ENCODE peak calls at places on chromosomes 7 and 10, in nine cellular contexts. One of them, this sample, is unnamed.

GRCh38 chr10:26488344-26488743 is 50.2 kb downstream of the APBB1IP start:
- DNase-seq in cardiac fibroblast: no peak
- DNase-seq in right lobe of liver: no peak
- DNase-seq in GM06990: no peak
- DNase-seq in kidney: no peak
- DNase-seq in GM12865: no peak
- DNase-seq in brain microvascular endothelial cell: no peak
- DNase-seq in mammary epithelial cell: no peak
- DNase-seq in WTC11: no peak
- DNase-seq in this sample: no peak

GRCh38 chr10:104069610-104070009 is 16.1 kb downstream of the COL17A1 start:
- DNase-seq in cardiac fibroblast: no peak
- DNase-seq in right lobe of liver: no peak
- DNase-seq in GM06990: no peak
- DNase-seq in kidney: no peak
- DNase-seq in GM12865: no peak
- DNase-seq in brain microvascular endothelial cell: no peak
- DNase-seq in mammary epithelial cell: no peak
- DNase-seq in WTC11: no peak
- DNase-seq in this sample: no peak

GRCh38 chr7:16914771-16915170 is 33.0 kb upstream of the AGR3 start:
- DNase-seq in cardiac fibroblast: no peak
- DNase-seq in right lobe of liver: no peak
- DNase-seq in GM06990: no peak
- DNase-seq in kidney: no peak
- DNase-seq in GM12865: no peak
- DNase-seq in brain microvascular endothelial cell: peak
- DNase-seq in mammary epithelial cell: peak
- DNase-seq in WTC11: no peak
- DNase-seq in this sample: no peak

GRCh38 chr7:139570119-139570518 is 46.6 kb downstream of the CLEC2L start:
- DNase-seq in cardiac fibroblast: no peak
- DNase-seq in right lobe of liver: no peak
- DNase-seq in GM06990: no peak
- DNase-seq in kidney: no peak
- DNase-seq in GM12865: no peak
- DNase-seq in brain microvascular endothelial cell: no peak
- DNase-seq in mammary epithelial cell: no peak
- DNase-seq in WTC11: no peak
- DNase-seq in this sample: no peak

GRCh38 chr10:22657566-22658190 is 56.7 kb downstream of the PIP4K2A start:
- DNase-seq in cardiac fibroblast: peak
- DNase-seq in right lobe of liver: no peak
- DNase-seq in GM06990: no peak
- DNase-seq in kidney: no peak
- DNase-seq in GM12865: peak
- DNase-seq in brain microvascular endothelial cell: peak
- DNase-seq in mammary epithelial cell: no peak
- DNase-seq in WTC11: no peak
- DNase-seq in this sample: no peak

GRCh38 chr10:131860806-131861440 is 39.9 kb upstream of the PPP2R2D start:
- DNase-seq in cardiac fibroblast: no peak
- DNase-seq in right lobe of liver: no peak
- DNase-seq in GM06990: no peak
- DNase-seq in kidney: peak
- DNase-seq in GM12865: no peak
- DNase-seq in brain microvascular endothelial cell: no peak
- DNase-seq in mammary epithelial cell: no peak
- DNase-seq in WTC11: peak
- DNase-seq in this sample: no peak

GRCh38 chr7:157996359-157997079 is 591.1 kb downstream of the PTPRN2 start:
- DNase-seq in cardiac fibroblast: no peak
- DNase-seq in right lobe of liver: no peak
- DNase-seq in GM06990: no peak
- DNase-seq in kidney: peak
- DNase-seq in GM12865: no peak
- DNase-seq in brain microvascular endothelial cell: no peak
- DNase-seq in mammary epithelial cell: no peak
- DNase-seq in WTC11: no peak
- DNase-seq in this sample: no peak

GRCh38 chr10:31730776-31731175 is 197.9 kb downstream of the ARHGAP12 start:
- DNase-seq in cardiac fibroblast: no peak
- DNase-seq in right lobe of liver: no peak
- DNase-seq in GM06990: no peak
- DNase-seq in kidney: no peak
- DNase-seq in GM12865: peak
- DNase-seq in brain microvascular endothelial cell: no peak
- DNase-seq in mammary epithelial cell: no peak
- DNase-seq in WTC11: no peak
- DNase-seq in this sample: no peak

GRCh38 chr10:1591045-1591444 is 146.3 kb downstream of the ADARB2 start:
- DNase-seq in cardiac fibroblast: no peak
- DNase-seq in right lobe of liver: no peak
- DNase-seq in GM06990: no peak
- DNase-seq in kidney: peak
- DNase-seq in GM12865: no peak
- DNase-seq in brain microvascular endothelial cell: no peak
- DNase-seq in mammary epithelial cell: no peak
- DNase-seq in WTC11: no peak
- DNase-seq in this sample: no peak

GRCh38 chr10:11880169-11881027 is 57.2 kb downstream of the PROSER2 start:
- DNase-seq in cardiac fibroblast: no peak
- DNase-seq in right lobe of liver: peak
- DNase-seq in GM06990: no peak
- DNase-seq in kidney: peak
- DNase-seq in GM12865: no peak
- DNase-seq in brain microvascular endothelial cell: no peak
- DNase-seq in mammary epithelial cell: no peak
- DNase-seq in WTC11: peak
- DNase-seq in this sample: no peak

GRCh38 chr10:73262105-73262730 is 9.8 kb upstream of the MRPS16 start:
- DNase-seq in cardiac fibroblast: peak
- DNase-seq in right lobe of liver: no peak
- DNase-seq in GM06990: no peak
- DNase-seq in kidney: no peak
- DNase-seq in GM12865: no peak
- DNase-seq in brain microvascular endothelial cell: peak
- DNase-seq in mammary epithelial cell: peak
- DNase-seq in WTC11: no peak
- DNase-seq in this sample: no peak

DNA sequence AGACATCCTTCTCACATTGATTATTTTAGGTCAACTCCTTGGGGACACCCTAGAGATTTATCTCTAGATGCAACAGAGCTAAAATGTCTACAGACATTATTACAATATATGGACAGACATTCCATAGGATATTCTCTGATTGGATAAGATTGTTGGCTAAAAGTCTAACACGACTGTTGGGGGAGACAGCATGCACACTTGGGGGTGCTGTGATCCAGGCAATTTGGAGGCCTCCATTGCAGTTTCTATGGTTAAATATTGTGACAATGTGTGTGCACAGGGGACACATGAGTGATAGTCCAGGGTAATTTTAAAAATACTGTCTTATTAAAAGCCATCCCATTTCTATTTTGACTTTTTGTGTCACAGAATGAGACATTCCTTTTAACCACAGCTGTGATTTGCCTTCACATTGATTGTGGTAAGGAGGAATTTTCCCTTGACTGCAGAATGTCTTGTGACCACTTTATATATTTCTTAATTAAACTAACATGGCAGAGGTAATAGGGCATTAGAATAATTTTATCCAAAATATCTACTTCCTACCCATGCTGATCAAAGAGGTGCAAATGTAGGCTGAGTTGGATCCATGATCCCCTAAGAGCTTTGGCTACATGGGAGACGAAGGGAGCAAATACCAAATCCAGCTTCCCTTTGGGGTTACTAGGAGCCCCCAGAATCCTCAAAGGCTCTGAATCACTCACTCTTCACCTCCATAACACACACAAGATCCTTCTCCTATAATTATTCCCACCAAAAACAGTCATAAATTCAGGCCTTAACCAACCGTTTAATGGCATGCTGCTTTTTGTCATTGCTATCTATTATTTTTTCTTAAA is 7.3 kb downstream of the TFPI2 start:
- DNase-seq in cardiac fibroblast: peak
- DNase-seq in right lobe of liver: no peak
- DNase-seq in GM06990: no peak
- DNase-seq in kidney: no peak
- DNase-seq in GM12865: no peak
- DNase-seq in brain microvascular endothelial cell: peak
- DNase-seq in mammary epithelial cell: no peak
- DNase-seq in WTC11: no peak
- DNase-seq in this sample: no peak
- TF ChIP-seq CTCF in cardiac fibroblast: no peak
- TF ChIP-seq CTCF in right lobe of liver: no peak
- TF ChIP-seq CTCF in GM06990: peak
- TF ChIP-seq CTCF in kidney: no peak
- TF ChIP-seq CTCF in GM12865: no peak
- TF ChIP-seq CTCF in brain microvascular endothelial cell: no peak
- TF ChIP-seq CTCF in mammary epithelial cell: no peak
- TF ChIP-seq CTCF in WTC11: no peak
- TF ChIP-seq CTCF in this sample: no peak

DNA sequence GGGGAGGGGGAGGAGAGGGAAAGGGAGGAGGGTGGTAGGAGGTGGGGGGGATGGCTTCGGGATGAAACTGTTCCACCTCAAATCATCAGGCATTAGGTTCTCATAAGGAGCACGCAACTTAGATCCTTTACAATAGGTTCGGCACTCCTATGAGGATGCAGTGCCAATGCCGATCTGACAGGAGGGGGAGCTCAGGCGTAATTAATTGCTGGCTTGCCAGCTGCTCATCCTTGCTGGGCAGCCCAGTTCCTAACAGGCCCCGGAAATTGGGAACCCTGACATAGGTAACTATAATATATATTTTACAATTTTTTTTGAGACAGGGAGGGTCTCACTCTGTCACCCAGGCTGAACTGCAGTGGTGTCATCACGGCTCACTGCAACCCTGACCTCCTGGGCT is 118.8 kb upstream of the SFMBT2 start:
- DNase-seq in cardiac fibroblast: peak
- DNase-seq in right lobe of liver: no peak
- DNase-seq in GM06990: no peak
- DNase-seq in kidney: peak
- DNase-seq in GM12865: no peak
- DNase-seq in brain microvascular endothelial cell: no peak
- DNase-seq in mammary epithelial cell: peak
- DNase-seq in WTC11: peak
- DNase-seq in this sample: no peak
- TF ChIP-seq CTCF in cardiac fibroblast: no peak
- TF ChIP-seq CTCF in right lobe of liver: no peak
- TF ChIP-seq CTCF in GM06990: no peak
- TF ChIP-seq CTCF in kidney: peak
- TF ChIP-seq CTCF in GM12865: no peak
- TF ChIP-seq CTCF in brain microvascular endothelial cell: peak
- TF ChIP-seq CTCF in mammary epithelial cell: peak
- TF ChIP-seq CTCF in WTC11: no peak
- TF ChIP-seq CTCF in this sample: peak

GRCh38 chr10:70683601-70684329 is 11.5 kb downstream of the ADAMTS14 start:
- DNase-seq in cardiac fibroblast: no peak
- DNase-seq in right lobe of liver: peak
- DNase-seq in GM06990: no peak
- DNase-seq in kidney: peak
- DNase-seq in GM12865: no peak
- DNase-seq in brain microvascular endothelial cell: no peak
- DNase-seq in mammary epithelial cell: no peak
- DNase-seq in WTC11: no peak
- DNase-seq in this sample: no peak

GRCh38 chr10:70684374-70684773 is 12.1 kb downstream of the ADAMTS14 start:
- DNase-seq in cardiac fibroblast: no peak
- DNase-seq in right lobe of liver: no peak
- DNase-seq in GM06990: no peak
- DNase-seq in kidney: no peak
- DNase-seq in GM12865: no peak
- DNase-seq in brain microvascular endothelial cell: no peak
- DNase-seq in mammary epithelial cell: no peak
- DNase-seq in WTC11: no peak
- DNase-seq in this sample: no peak

GRCh38 chr10:70685461-70685911 is 13.2 kb downstream of the ADAMTS14 start:
- DNase-seq in cardiac fibroblast: no peak
- DNase-seq in right lobe of liver: peak
- DNase-seq in GM06990: no peak
- DNase-seq in kidney: no peak
- DNase-seq in GM12865: no peak
- DNase-seq in brain microvascular endothelial cell: no peak
- DNase-seq in mammary epithelial cell: no peak
- DNase-seq in WTC11: no peak
- DNase-seq in this sample: no peak

GRCh38 chr10:70682920-70683600 is 10.8 kb downstream of the ADAMTS14 start:
- DNase-seq in cardiac fibroblast: no peak
- DNase-seq in right lobe of liver: peak
- DNase-seq in GM06990: no peak
- DNase-seq in kidney: peak
- DNase-seq in GM12865: no peak
- DNase-seq in brain microvascular endothelial cell: no peak
- DNase-seq in mammary epithelial cell: peak
- DNase-seq in WTC11: no peak
- DNase-seq in this sample: peak

GRCh38 chr10:70684841-70685457 is 12.6 kb downstream of the ADAMTS14 start:
- DNase-seq in cardiac fibroblast: no peak
- DNase-seq in right lobe of liver: peak
- DNase-seq in GM06990: no peak
- DNase-seq in kidney: no peak
- DNase-seq in GM12865: no peak
- DNase-seq in brain microvascular endothelial cell: no peak
- DNase-seq in mammary epithelial cell: no peak
- DNase-seq in WTC11: no peak
- DNase-seq in this sample: no peak
- TF ChIP-seq CTCF in cardiac fibroblast: no peak
- TF ChIP-seq CTCF in right lobe of liver: no peak
- TF ChIP-seq CTCF in GM06990: no peak
- TF ChIP-seq CTCF in kidney: no peak
- TF ChIP-seq CTCF in GM12865: no peak
- TF ChIP-seq CTCF in brain microvascular endothelial cell: peak
- TF ChIP-seq CTCF in mammary epithelial cell: no peak
- TF ChIP-seq CTCF in WTC11: no peak
- TF ChIP-seq CTCF in this sample: no peak

DNA sequence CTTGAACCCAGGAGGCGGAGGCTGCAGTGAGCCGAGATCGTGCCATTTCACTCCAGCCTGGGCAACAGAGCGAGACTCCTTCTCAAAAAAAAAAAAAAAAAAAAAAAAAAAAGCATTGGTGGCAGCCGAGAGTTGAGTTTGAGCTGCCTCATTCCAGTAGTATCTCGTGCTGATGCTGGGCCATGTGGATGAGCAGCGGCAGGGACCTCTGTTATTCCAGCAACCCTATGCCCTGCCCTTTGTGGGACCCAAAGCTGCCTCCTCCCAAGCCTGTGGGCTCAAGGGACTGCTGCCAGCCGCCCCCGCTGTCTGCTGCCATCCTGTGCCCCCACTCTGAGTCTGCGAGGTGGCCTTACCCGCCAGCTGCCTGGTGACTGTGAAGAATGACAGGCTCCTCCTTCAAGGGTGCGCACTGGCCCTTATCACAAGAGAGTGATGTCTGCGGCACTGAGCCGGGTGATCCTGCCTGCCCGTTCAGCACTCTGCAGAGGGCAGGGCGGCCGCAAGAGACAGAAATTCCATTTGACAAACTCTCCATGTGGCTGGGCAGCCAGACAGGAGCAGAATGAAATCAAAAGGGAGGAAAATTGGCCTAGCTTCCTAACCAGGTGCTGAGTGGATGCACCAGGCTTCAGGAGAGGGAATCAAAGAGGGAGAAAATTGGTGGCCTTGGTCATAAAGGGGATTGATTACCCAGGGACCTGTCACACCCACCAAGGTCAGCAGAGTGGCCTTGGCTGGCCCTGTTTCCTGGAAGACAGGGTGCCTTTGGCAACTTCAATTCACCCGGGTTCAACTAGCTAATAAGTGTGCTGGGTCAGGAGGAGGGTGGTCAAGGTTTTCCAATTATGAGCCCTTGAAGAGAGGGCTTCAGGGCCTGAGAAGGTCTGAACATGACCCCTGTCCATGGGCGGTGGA is 65.3 kb upstream of the ZMIZ1 start:
- DNase-seq in cardiac fibroblast: peak
- DNase-seq in right lobe of liver: no peak
- DNase-seq in GM06990: no peak
- DNase-seq in kidney: peak
- DNase-seq in GM12865: no peak
- DNase-seq in brain microvascular endothelial cell: no peak
- DNase-seq in mammary epithelial cell: no peak
- DNase-seq in WTC11: no peak
- DNase-seq in this sample: no peak
- TF ChIP-seq CTCF in cardiac fibroblast: no peak
- TF ChIP-seq CTCF in right lobe of liver: no peak
- TF ChIP-seq CTCF in GM06990: no peak
- TF ChIP-seq CTCF in kidney: no peak
- TF ChIP-seq CTCF in GM12865: no peak
- TF ChIP-seq CTCF in brain microvascular endothelial cell: no peak
- TF ChIP-seq CTCF in mammary epithelial cell: no peak
- TF ChIP-seq CTCF in WTC11: no peak
- TF ChIP-seq CTCF in this sample: no peak